ENCODE peak calls at places on chromosomes 3 and 15, in five cellular contexts. H is tibial artery, Z is heart left ventricle, M is lower lobe of right lung, B is pancreas. V is an unnamed sample. For H3K36me3, the result is how much of the 10 kb centered on the place peaks cover.

GRCh38 chr3:146243559-146243958 is 7.3 kb downstream of the PLSCR4 start:
- DNase-seq in H (no peak), Z (no peak), M (no peak), B (no peak), V (no peak)

GRCh38 chr3:133276594-133276993 is 123.3 kb upstream of the BFSP2 start:
- DNase-seq in B (no peak), M (no peak), Z (no peak), H (no peak), V (no peak)

GRCh38 chr3:71984843-71985594 is 200.1 kb upstream of the PROK2 start:
- DNase-seq in B (no peak), M (no peak), Z (no peak), H (no peak), V (no peak)

GRCh38 chr3:169363318-169363717 is 300.2 kb downstream of the MECOM start:
- DNase-seq in H (no peak), M (no peak), Z (no peak), B (no peak), V (no peak)

GRCh38 chr15:98505611-98506031 is 142.7 kb upstream of the IGF1R start:
- DNase-seq in M (no peak), H (peak), B (no peak), Z (no peak), V (no peak)

GRCh38 chr15:99187886-99188285 is 61.5 kb downstream of the TTC23 start:
- DNase-seq in Z (no peak), M (no peak), H (no peak), B (no peak), V (no peak)

GRCh38 chr3:27591811-27592210 is 107.6 kb upstream of the SLC4A7 start:
- DNase-seq in B (no peak), Z (no peak), H (no peak), M (no peak), V (no peak)

GRCh38 chr3:40012381-40012780 is 203.0 kb downstream of the MYRIP start:
- DNase-seq in M (no peak), Z (no peak), H (no peak), B (no peak), V (no peak)

GRCh38 chr3:176776622-176777021 is 420.7 kb downstream of the TBL1XR1 start:
- DNase-seq in B (no peak), M (no peak), Z (no peak), H (no peak), V (no peak)

GRCh38 chr15:24878153-24878552 is 76.6 kb upstream of the SNRPN start:
- DNase-seq in M (peak), H (no peak), B (peak), Z (no peak), V (peak)

GRCh38 chr3:159432721-159433300 is 555.8 kb upstream of the IL12A start:
- DNase-seq in H (no peak), B (no peak), Z (no peak), M (no peak), V (no peak)

GRCh38 chr15:67512933-67513714 is 7.8 kb upstream of the C15orf61 start:
- DNase-seq in Z (no peak), H (no peak), M (no peak), B (no peak), V (no peak)

GRCh38 chr15:65738649-65739048 is 53.4 kb downstream of the DENND4A start:
- DNase-seq in Z (no peak), M (no peak), B (no peak), H (no peak), V (no peak)

GRCh38 chr3:46089237-46090011 is 62.1 kb upstream of the XCR1 start:
- DNase-seq in Z (peak), M (peak), B (no peak), H (peak), V (no peak)

GRCh38 chr3:174441588-174442316 is 417.4 kb upstream of the NAALADL2 start:
- DNase-seq in H (no peak), B (no peak), Z (no peak), M (no peak), V (no peak)

GRCh38 chr3:117963858-117964257 is 1070.8 kb downstream of the IGSF11 start:
- DNase-seq in Z (no peak), H (no peak), M (no peak), B (no peak), V (no peak)

GRCh38 chr3:52887166-52887565 is 10.2 kb downstream of the STIMATE start:
- DNase-seq in M (no peak), B (no peak), H (no peak), Z (no peak), V (no peak)

GRCh38 chr3:87167634-87168456 is 59.3 kb upstream of the CHMP2B start:
- DNase-seq in H (no peak), B (no peak), Z (no peak), M (no peak), V (no peak)

GRCh38 chr3:154181127-154181691 is 60.0 kb downstream of the ARHGEF26 start:
- DNase-seq in B (no peak), H (no peak), Z (no peak), M (no peak), V (no peak)

DNA sequence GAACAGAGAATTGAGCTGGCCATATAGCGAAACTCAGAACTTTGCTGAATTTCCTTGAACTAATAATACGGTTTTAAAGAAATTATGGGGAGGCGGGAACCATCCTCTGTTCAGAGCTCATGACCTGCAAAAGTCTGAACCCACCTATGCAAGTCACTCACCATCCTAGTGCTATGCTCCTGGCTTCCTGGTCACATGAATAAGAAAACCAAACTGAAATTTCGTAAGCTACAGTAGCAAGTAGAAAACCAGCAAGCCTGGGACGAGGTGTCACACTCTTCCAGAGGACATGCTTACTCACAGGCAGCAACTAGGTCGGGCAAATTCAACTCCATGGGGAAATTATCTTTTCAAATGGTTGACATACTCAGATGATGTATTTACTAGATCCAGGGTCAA is 31.2 kb downstream of the LDHAL6B start:
- DNase-seq in M (no peak), B (no peak), Z (no peak), H (no peak), V (no peak)
- H3K36me3 ChIP-seq in M (under half), B (under half), Z (under half), H (under half), V (half or more)

DNA sequence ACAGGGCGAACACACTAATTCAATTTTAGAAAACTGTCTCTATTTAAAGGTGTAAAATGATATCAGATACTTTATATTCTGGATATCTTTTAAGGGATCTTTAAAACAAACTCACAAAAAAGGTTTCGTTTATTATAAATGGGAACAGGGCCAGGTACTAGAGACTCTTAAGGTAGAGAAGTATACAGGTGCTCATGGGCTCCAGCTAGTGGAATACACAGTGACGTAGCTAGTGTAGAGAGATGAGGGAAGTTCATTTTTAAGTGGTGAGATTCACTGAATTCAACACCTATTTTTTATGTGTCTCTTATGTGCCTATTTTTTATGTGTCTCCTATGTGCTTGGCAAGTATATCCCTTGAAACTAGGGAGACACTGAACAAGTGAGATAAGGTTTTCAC is 132.7 kb upstream of the FAM3D start:
- DNase-seq in M (no peak), H (no peak), B (no peak), Z (no peak), V (no peak)
- TF ChIP-seq CTCF in M (no peak), H (no peak), B (no peak), Z (no peak), V (no peak)

GRCh38 chr3:194949592-194949991 is 263.9 kb downstream of the FAM43A start:
- DNase-seq in Z (no peak), H (no peak), M (no peak), B (no peak), V (no peak)
- H3K27ac ChIP-seq in Z (no peak), H (no peak), M (no peak), B (no peak), V (no peak)

DNA sequence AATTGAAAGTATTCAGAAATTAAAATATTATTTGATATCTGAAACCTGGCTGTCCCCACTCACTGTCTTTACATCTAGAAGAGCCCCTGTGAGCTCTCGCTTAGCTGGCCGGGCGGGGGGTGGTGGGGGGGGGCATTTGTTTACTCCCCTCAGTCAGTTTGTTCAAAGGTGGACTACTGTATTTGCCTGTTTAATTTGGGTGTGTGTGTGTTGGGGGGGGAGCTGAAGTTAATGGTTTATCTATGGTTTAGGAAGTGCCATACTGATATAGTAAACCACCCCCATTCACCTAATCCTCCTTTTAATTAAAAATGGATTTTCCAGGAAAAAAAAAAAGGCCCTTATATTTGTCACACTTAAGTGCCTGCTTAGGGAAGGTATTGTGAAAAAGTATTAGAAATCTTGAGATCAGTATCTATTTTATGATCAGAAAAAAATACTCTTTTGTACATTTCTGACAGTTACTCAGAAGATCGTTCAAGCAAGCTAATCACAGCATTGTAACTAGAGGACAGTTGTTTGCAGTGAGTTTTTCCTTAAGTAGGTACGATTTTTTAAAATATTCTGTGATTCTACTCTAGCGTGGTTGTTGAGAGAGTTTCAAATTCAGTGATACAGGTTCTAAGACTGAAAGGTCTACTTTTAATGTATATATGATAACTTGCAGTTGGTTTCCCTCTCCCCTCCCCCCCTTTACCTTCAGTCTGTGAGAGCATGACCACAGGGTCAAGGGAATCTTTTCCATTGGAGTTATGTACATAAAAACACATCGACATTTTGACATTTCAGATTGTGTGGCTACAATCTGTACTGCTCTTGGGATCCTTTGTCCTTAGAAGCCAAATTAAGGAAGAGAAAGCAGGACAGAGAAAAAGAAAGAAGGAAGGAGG is 8.5 kb downstream of the NR2F2 start:
- DNase-seq in H (no peak), Z (no peak), B (no peak), M (no peak), V (no peak)
- H3K36me3 ChIP-seq in H (under half), Z (under half), B (under half), M (under half), V (half or more)

V was measured in RWPE2.